ENCODE peak calls at places on chromosomes 16 and 17, in four cellular contexts. One of them, this sample, is unnamed.

GRCh38 chr16:30418350-30419181 is 11.2 kb downstream of the ZNF771 start:
- DNase-seq in IMR-90: no peak
- DNase-seq in H9: no peak
- DNase-seq in H1: no peak
- DNase-seq in this sample: no peak

GRCh38 chr16:367333-367903 is 2.9 kb downstream of the MRPL28 start:
- DNase-seq in IMR-90: no peak
- DNase-seq in H9: no peak
- DNase-seq in H1: no peak
- DNase-seq in this sample: no peak

GRCh38 chr17:13728751-13729150 is 127.0 kb upstream of the HS3ST3A1 start:
- DNase-seq in IMR-90: peak; percentile 42
- DNase-seq in H9: no peak
- DNase-seq in H1: no peak
- DNase-seq in this sample: no peak

GRCh38 chr16:49921791-49922456 is 66.0 kb upstream of the ZNF423 start:
- DNase-seq in IMR-90: peak; percentile 17
- DNase-seq in H9: peak; percentile 89
- DNase-seq in H1: peak; percentile 87
- DNase-seq in this sample: peak; percentile 89

GRCh38 chr16:30473231-30474061 is 904 bp downstream of the ITGAL start:
- DNase-seq in IMR-90: no peak
- DNase-seq in H9: no peak
- DNase-seq in H1: no peak
- DNase-seq in this sample: no peak

GRCh38 chr17:41521574-41522261 is 3.0 kb upstream of the KRT15 start:
- DNase-seq in IMR-90: peak; percentile 91
- DNase-seq in H9: peak; percentile 76
- DNase-seq in H1: no peak
- DNase-seq in this sample: peak; percentile 88

GRCh38 chr16:84647830-84648594 is at the start of gene KLHL36:
- DNase-seq in IMR-90: no peak
- DNase-seq in H9: no peak
- DNase-seq in H1: peak; percentile 69
- DNase-seq in this sample: no peak

GRCh38 chr16:48197294-48197693 is 41.5 kb upstream of the ABCC12 start:
- DNase-seq in IMR-90: no peak
- DNase-seq in H9: no peak
- DNase-seq in H1: no peak
- DNase-seq in this sample: no peak

GRCh38 chr17:62675260-62675659 is 47.8 kb downstream of the MRC2 start:
- DNase-seq in IMR-90: no peak
- DNase-seq in H9: no peak
- DNase-seq in H1: no peak
- DNase-seq in this sample: no peak

GRCh38 chr17:62597150-62597549 is 30.3 kb upstream of the MRC2 start:
- DNase-seq in IMR-90: no peak
- DNase-seq in H9: no peak
- DNase-seq in H1: no peak
- DNase-seq in this sample: no peak

GRCh38 chr17:52823155-52823554 is 664.6 kb upstream of the CA10 start:
- DNase-seq in IMR-90: no peak
- DNase-seq in H9: no peak
- DNase-seq in H1: no peak
- DNase-seq in this sample: no peak

GRCh38 chr16:78461087-78461486 is 361.6 kb downstream of the WWOX start:
- DNase-seq in IMR-90: no peak
- DNase-seq in H9: no peak
- DNase-seq in H1: no peak
- DNase-seq in this sample: no peak

GRCh38 chr17:2435852-2436251 is 35.0 kb upstream of the MNT start:
- DNase-seq in IMR-90: no peak
- DNase-seq in H9: no peak
- DNase-seq in H1: peak; percentile 51
- DNase-seq in this sample: no peak

GRCh38 chr16:88393034-88393433 is 10.3 kb downstream of the ZNF469 start:
- DNase-seq in IMR-90: no peak
- DNase-seq in H9: no peak
- DNase-seq in H1: no peak
- DNase-seq in this sample: no peak

GRCh38 chr16:56355786-56356275 is 69.5 kb downstream of the AMFR start:
- DNase-seq in IMR-90: no peak
- DNase-seq in H9: peak; percentile 25
- DNase-seq in H1: no peak
- DNase-seq in this sample: no peak

GRCh38 chr16:81778861-81779539 is at the start of gene PLCG2:
- DNase-seq in IMR-90: no peak
- DNase-seq in H9: peak; percentile 79
- DNase-seq in H1: peak; percentile 87
- DNase-seq in this sample: peak; percentile 57

GRCh38 chr17:27402943-27403342 is 53.3 kb upstream of the KSR1 start:
- DNase-seq in IMR-90: no peak
- DNase-seq in H9: peak; percentile 20
- DNase-seq in H1: no peak
- DNase-seq in this sample: no peak

GRCh38 chr17:44467108-44467507 is 36.1 kb downstream of the GPATCH8 start:
- DNase-seq in IMR-90: no peak
- DNase-seq in H9: no peak
- DNase-seq in H1: no peak
- DNase-seq in this sample: no peak

GRCh38 chr17:67059372-67059771 is 15.0 kb downstream of the CACNG1 start:
- DNase-seq in IMR-90: no peak
- DNase-seq in H9: peak; percentile 15
- DNase-seq in H1: peak; percentile 29
- DNase-seq in this sample: no peak

GRCh38 chr16:48681520-48681919 is 71.5 kb upstream of the N4BP1 start:
- DNase-seq in IMR-90: no peak
- DNase-seq in H9: no peak
- DNase-seq in H1: no peak
- DNase-seq in this sample: no peak

GRCh38 chr17:82926081-82926480 is 86.3 kb upstream of the ZNF750 start:
- DNase-seq in IMR-90: no peak
- DNase-seq in H9: no peak
- DNase-seq in H1: no peak
- DNase-seq in this sample: no peak

GRCh38 chr16:73152731-73153130 is 104.8 kb upstream of the ZFHX3 start:
- DNase-seq in IMR-90: no peak
- DNase-seq in H9: peak; percentile 69
- DNase-seq in H1: peak; percentile 56
- DNase-seq in this sample: peak; percentile 97

GRCh38 chr16:15915555-15916081 is 27.2 kb upstream of the CEP20 start:
- DNase-seq in IMR-90: no peak
- DNase-seq in H9: no peak
- DNase-seq in H1: no peak
- DNase-seq in this sample: no peak

GRCh38 chr16:84729716-84730320 is 30.0 kb downstream of the USP10 start:
- DNase-seq in IMR-90: peak; percentile 34
- DNase-seq in H9: no peak
- DNase-seq in H1: peak; percentile 4
- DNase-seq in this sample: no peak

GRCh38 chr17:61427567-61427966 is 24.7 kb upstream of the TBX4 start:
- DNase-seq in IMR-90: no peak
- DNase-seq in H9: no peak
- DNase-seq in H1: no peak
- DNase-seq in this sample: no peak

GRCh38 chr17:65627892-65628622 is 66.6 kb upstream of the AXIN2 start:
- DNase-seq in IMR-90: peak; percentile 92
- DNase-seq in H9: no peak
- DNase-seq in H1: no peak
- DNase-seq in this sample: no peak

GRCh38 chr17:76261421-76262215 is 3.5 kb upstream of the UBALD2 start:
- DNase-seq in IMR-90: peak; percentile 66
- DNase-seq in H9: no peak
- DNase-seq in H1: no peak
- DNase-seq in this sample: no peak

GRCh38 chr17:45137561-45138305 is 2.2 kb downstream of the ACBD4 start:
- DNase-seq in IMR-90: no peak
- DNase-seq in H9: no peak
- DNase-seq in H1: no peak
- DNase-seq in this sample: no peak

GRCh38 chr16:31135535-31136286 is at the start of gene PRSS8:
- DNase-seq in IMR-90: no peak
- DNase-seq in H9: peak; percentile 75
- DNase-seq in H1: peak; percentile 83
- DNase-seq in this sample: peak; percentile 64

GRCh38 chr16:3487521-3488410 is 7.5 kb downstream of the C16orf90 start:
- DNase-seq in IMR-90: no peak
- DNase-seq in H9: no peak
- DNase-seq in H1: no peak
- DNase-seq in this sample: peak; percentile 27

GRCh38 chr16:29745853-29746345 is at the start of gene C16orf54:
- DNase-seq in IMR-90: no peak
- DNase-seq in H9: no peak
- DNase-seq in H1: peak; percentile 65
- DNase-seq in this sample: no peak

GRCh38 chr17:58575511-58575910 is 61.1 kb upstream of the MTMR4 start:
- DNase-seq in IMR-90: peak; percentile 64
- DNase-seq in H9: no peak
- DNase-seq in H1: no peak
- DNase-seq in this sample: no peak

GRCh38 chr17:77645441-77646430 is 312.8 kb upstream of the TNRC6C start:
- DNase-seq in IMR-90: no peak
- DNase-seq in H9: peak; percentile 25
- DNase-seq in H1: no peak
- DNase-seq in this sample: peak; percentile 50

DNA sequence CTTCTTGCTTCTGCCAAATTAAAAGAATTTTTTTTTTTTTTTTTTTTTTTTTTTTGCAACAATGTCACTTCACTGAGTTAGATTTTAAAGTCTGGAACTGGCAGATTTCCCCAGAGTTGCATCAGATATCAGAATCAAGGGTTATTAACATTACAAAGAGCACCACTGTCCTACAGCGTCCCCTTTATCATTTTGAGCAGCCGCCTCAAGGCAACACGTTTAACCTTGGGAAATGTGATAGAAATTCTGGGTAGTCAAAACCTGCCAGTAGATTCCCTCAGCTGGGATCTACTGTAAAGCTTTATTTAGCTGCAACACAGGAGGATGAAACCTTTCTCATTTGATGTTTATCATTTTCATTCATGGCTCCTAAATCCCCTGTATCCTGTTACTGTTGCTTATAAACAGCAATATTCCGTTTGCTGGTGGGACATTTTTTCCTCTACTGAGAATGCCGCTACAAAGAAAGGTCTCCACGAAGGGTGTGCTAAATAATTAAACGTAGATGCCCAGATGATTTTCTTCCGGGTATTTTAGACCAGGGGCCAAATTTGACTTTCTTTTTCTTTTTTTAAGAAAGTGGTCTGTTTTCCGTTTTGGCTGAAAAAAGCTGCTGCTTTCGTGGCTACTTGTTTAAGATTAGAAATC is 436.1 kb upstream of the GOT2 start:
- DNase-seq in IMR-90: no peak
- DNase-seq in H9: peak; percentile 56
- DNase-seq in H1: no peak
- DNase-seq in this sample: peak; percentile 81
- H2BK15ac ChIP-seq in IMR-90: no peak overlapping the region
- H2BK15ac ChIP-seq in H9: no peak overlapping the region
- H2BK15ac ChIP-seq in H1: no peak overlapping the region
- H2BK15ac ChIP-seq in this sample: no peak overlapping the region

DNA sequence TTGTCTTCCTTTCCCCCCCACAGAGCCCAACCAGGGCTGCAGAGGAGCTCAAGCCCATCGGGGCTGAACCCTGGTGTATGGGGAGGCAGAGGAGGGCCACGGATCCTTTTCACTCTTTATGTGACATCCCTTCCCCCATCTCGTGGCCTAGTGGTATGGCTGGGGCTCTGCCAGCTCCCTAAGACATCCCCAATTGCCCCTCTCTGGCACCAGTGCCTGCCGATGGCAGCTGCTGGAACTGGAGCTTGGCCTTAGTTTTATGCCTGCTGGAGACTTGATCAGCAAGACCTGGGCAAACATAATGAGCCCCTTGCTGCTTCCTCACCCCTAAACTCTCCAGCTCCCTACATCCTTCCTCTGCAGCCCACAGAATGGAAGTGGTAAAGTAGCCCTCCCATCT is 8.0 kb upstream of the TOP2A start:
- DNase-seq in IMR-90: no peak
- DNase-seq in H9: peak; percentile 41
- DNase-seq in H1: no peak
- DNase-seq in this sample: no peak
- H3K56ac ChIP-seq in IMR-90: no peak overlapping the region
- H3K56ac ChIP-seq in H9: no peak overlapping the region
- H3K56ac ChIP-seq in H1: no peak overlapping the region
- H3K56ac ChIP-seq in this sample: no peak overlapping the region

GRCh38 chr16:67390816-67391423 is 2.4 kb downstream of the TPPP3 start:
- DNase-seq in IMR-90: no peak
- DNase-seq in H9: no peak
- DNase-seq in H1: no peak
- DNase-seq in this sample: no peak

GRCh38 chr16:67391424-67392300 is 1.6 kb downstream of the TPPP3 start:
- DNase-seq in IMR-90: no peak
- DNase-seq in H9: no peak
- DNase-seq in H1: no peak
- DNase-seq in this sample: peak; percentile 33

GRCh38 chr16:67393111-67393789 is at the start of gene TPPP3:
- DNase-seq in IMR-90: peak; percentile 76
- DNase-seq in H9: peak; percentile 86
- DNase-seq in H1: peak; percentile 87
- DNase-seq in this sample: peak; percentile 91

GRCh38 chr16:67393790-67394270 is 532 bp upstream of the TPPP3 start:
- DNase-seq in IMR-90: no peak
- DNase-seq in H9: no peak
- DNase-seq in H1: no peak
- DNase-seq in this sample: peak; percentile 60

DNA sequence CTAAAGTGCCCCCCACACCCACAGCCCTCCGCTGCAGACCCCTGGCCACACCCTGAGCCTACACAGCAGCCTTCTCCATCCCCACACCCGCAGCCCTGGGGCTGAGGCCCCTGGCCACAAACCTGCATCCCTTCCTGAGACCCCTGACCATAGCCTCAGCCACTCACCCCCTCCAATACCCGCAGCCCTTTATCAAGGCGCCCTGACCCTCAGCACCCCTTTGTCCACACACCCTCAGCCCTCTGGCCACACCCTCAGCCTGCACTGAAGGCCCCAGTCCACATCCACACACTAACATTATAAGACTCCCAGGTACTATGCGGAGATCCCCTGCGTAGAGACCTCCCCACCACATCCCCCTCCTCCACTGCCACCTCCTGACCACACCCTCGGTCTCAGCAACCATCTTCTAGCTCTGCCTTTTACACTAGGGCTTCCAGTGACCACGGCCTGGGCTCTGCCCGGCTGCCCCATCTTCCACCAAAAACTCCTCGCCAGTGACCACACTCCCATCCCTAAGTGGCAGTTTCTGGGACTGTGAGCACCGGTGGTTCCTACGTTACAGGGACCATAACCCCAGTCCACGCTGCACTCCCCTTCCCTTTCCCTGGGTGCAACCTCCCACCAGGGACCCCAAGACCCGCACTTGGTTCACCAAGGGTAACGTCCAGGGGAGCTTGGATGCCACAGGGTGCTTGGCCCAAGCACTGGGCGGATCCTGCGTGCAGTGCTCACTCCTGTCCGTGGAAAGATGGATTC is 818 bp downstream of the TPPP3 start:
- DNase-seq in IMR-90: no peak
- DNase-seq in H9: no peak
- DNase-seq in H1: no peak
- DNase-seq in this sample: no peak
- H2BK15ac ChIP-seq in IMR-90: no peak overlapping the region
- H2BK15ac ChIP-seq in H9: no peak overlapping the region
- H2BK15ac ChIP-seq in H1: peak overlapping the region; percentile 72
- H2BK15ac ChIP-seq in this sample: no peak overlapping the region

GRCh38 chr16:69669577-69669976 is 56.8 kb downstream of the NQO1 start:
- DNase-seq in IMR-90: no peak
- DNase-seq in H9: no peak
- DNase-seq in H1: no peak
- DNase-seq in this sample: no peak
- H3K56ac ChIP-seq in IMR-90: no peak overlapping the region
- H3K56ac ChIP-seq in H9: no peak overlapping the region
- H3K56ac ChIP-seq in H1: no peak overlapping the region
- H3K56ac ChIP-seq in this sample: no peak overlapping the region